ENCODE peak calls at places on chromosomes 16 and 17, in seven cellular contexts. V, E, D, T, W, F and M are unnamed samples.

GRCh38 chr17:44374306-44375195 is 10.9 kb upstream of the FAM171A2 start:
- DNase-seq in V (peak; percentile 85), D (no peak), W (no peak), E (no peak), F (no peak), T (no peak), M (peak; percentile 48)

GRCh38 chr17:2282297-2282873 is 21.2 kb downstream of the SMG6 start:
- DNase-seq in F (peak; percentile 90), E (no peak), W (no peak), V (no peak), T (peak; percentile 57), D (peak; percentile 62), M (no peak)

GRCh38 chr16:48540222-48540900 is 69.6 kb downstream of the N4BP1 start:
- DNase-seq in F (no peak), T (no peak), W (no peak), V (peak; percentile 64), D (no peak), E (no peak), M (no peak)

GRCh38 chr17:79082311-79083190 is 7.9 kb downstream of the ENGASE start:
- DNase-seq in T (peak; percentile 49), E (no peak), V (peak; percentile 90), F (peak; percentile 65), D (no peak), W (no peak), M (no peak)

GRCh38 chr17:2705263-2705662 is 6.3 kb downstream of the CLUH start:
- DNase-seq in F (no peak), V (peak; percentile 60), T (no peak), E (no peak), W (no peak), D (no peak), M (peak; percentile 70)

GRCh38 chr16:66154801-66155200 is 211.7 kb upstream of the CDH5 start:
- DNase-seq in E (no peak), W (no peak), F (peak; percentile 64), V (no peak), D (no peak), T (no peak), M (no peak)

GRCh38 chr17:64187093-64187895 is 57.4 kb upstream of the ERN1 start:
- DNase-seq in T (peak; percentile 83), E (peak; percentile 90), V (no peak), W (no peak), F (no peak), D (no peak), M (no peak)

GRCh38 chr16:57510016-57510871 is 24.0 kb upstream of the DOK4 start:
- DNase-seq in F (no peak), E (no peak), W (no peak), T (no peak), V (no peak), D (no peak), M (no peak)

GRCh38 chr17:75853410-75853809 is 1.7 kb downstream of the WBP2 start:
- DNase-seq in T (no peak), D (no peak), F (peak; percentile 44), V (no peak), E (no peak), W (no peak), M (no peak)

GRCh38 chr17:74754832-74755231 is 6.4 kb downstream of the NHERF1 start:
- DNase-seq in F (no peak), V (no peak), W (no peak), E (no peak), T (peak; percentile 50), D (no peak), M (no peak)

GRCh38 chr16:54930034-54930938 is at the start of gene IRX5:
- DNase-seq in T (peak; percentile 28), V (peak; percentile 94), F (peak; percentile 98), W (peak; percentile 60), D (peak; percentile 95), E (peak; percentile 68), M (peak; percentile 96)

GRCh38 chr16:71761097-71761496 is 36.6 kb upstream of the PHLPP2 start:
- DNase-seq in V (no peak), W (no peak), T (no peak), F (no peak), E (no peak), D (no peak), M (no peak)

GRCh38 chr16:87359121-87359520 is 24.5 kb downstream of the FBXO31 start:
- DNase-seq in F (no peak), E (no peak), T (no peak), W (no peak), V (no peak), D (no peak), M (no peak)

GRCh38 chr17:57247261-57247660 is 9.1 kb upstream of the MSI2 start:
- DNase-seq in V (no peak), W (no peak), E (no peak), F (no peak), D (no peak), T (no peak), M (no peak)

GRCh38 chr17:9217151-9218067 is 196.1 kb downstream of the NTN1 start:
- DNase-seq in W (no peak), E (no peak), T (peak; percentile 33), V (no peak), F (peak; percentile 84), D (no peak), M (peak; percentile 79)

GRCh38 chr17:49703557-49704277 is 4.0 kb downstream of the SLC35B1 start:
- DNase-seq in V (no peak), E (peak; percentile 85), T (peak; percentile 94), W (peak; percentile 18), D (peak; percentile 12), F (peak; percentile 43), M (no peak)

GRCh38 chr17:57617218-57617617 is 127.9 kb downstream of the CCDC182 start:
- DNase-seq in F (no peak), V (no peak), W (no peak), D (no peak), T (no peak), E (no peak), M (no peak)

GRCh38 chr17:35448214-35448898 is at the start of gene SLFN13:
- DNase-seq in W (no peak), E (peak; percentile 66), F (peak; percentile 57), D (peak; percentile 10), T (peak; percentile 87), V (peak; percentile 94), M (peak; percentile 62)

GRCh38 chr17:5822281-5823060 is 238.2 kb upstream of the NLRP1 start:
- DNase-seq in F (no peak), E (no peak), T (no peak), W (no peak), V (no peak), D (no peak), M (no peak)

DNA sequence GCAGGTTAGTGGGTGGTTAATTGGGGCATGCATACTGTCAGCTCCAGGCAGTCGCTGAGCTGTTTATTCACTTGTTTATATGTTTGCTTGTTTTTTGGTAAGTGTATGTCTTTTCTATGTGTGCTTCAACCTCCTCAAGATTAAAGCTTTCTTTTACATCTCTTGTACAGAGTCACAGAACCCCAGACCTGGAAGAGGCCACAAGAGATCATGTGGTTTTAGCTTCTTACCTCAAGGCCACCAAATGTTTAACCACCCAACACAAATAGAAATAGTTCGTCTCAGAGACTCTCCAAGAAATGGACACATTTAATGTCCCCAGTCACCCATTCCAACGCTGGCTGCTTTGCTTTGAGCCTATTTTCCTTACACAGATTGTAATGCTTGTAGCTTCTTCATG is 11.8 kb upstream of the TMEM98 start:
- DNase-seq in E (no peak), F (no peak), T (no peak), D (no peak), W (no peak), V (no peak), M (no peak)
- H3K36me3 ChIP-seq in E (no peaks in the 10 kb centered on the region), F (no peaks in the 10 kb centered on the region), T (no peaks in the 10 kb centered on the region), D (no peaks in the 10 kb centered on the region), W (no peaks in the 10 kb centered on the region), V (no peaks in the 10 kb centered on the region), M (no peaks in the 10 kb centered on the region)

GRCh38 chr17:15382866-15383265 is 41.5 kb upstream of the TEKT3 start:
- DNase-seq in E (no peak), T (peak; percentile 95), V (no peak), F (no peak), W (no peak), D (no peak), M (no peak)

GRCh38 chr17:15385305-15385704 is 43.9 kb upstream of the TEKT3 start:
- DNase-seq in E (no peak), W (no peak), D (no peak), F (no peak), T (no peak), V (no peak), M (no peak)

GRCh38 chr17:15384142-15384803 is 42.9 kb upstream of the TEKT3 start:
- DNase-seq in E (no peak), F (peak; percentile 35), V (no peak), W (no peak), D (no peak), T (no peak), M (no peak)

GRCh38 chr17:15388356-15389046 is 47.1 kb upstream of the TEKT3 start:
- DNase-seq in W (no peak), T (no peak), F (no peak), D (no peak), V (no peak), E (no peak), M (no peak)

GRCh38 chr17:15386083-15386482 is 44.7 kb upstream of the TEKT3 start:
- DNase-seq in V (no peak), F (no peak), D (no peak), E (no peak), W (no peak), T (no peak), M (no peak)
- H3K27me3 ChIP-seq in V (no peaks in the 10 kb centered on the region), F (no peaks in the 10 kb centered on the region), D (peaks cover 4% of the 10 kb centered on the region), E (no peaks in the 10 kb centered on the region), W (no peaks in the 10 kb centered on the region), T (no peaks in the 10 kb centered on the region), M (no peaks in the 10 kb centered on the region)

GRCh38 chr17:55317284-55317683 is 52.5 kb downstream of the HLF start:
- DNase-seq in F (no peak), D (no peak), V (no peak), T (no peak), W (no peak), E (no peak), M (no peak)
- H3K36me3 ChIP-seq in F (no peaks in the 10 kb centered on the region), D (no peaks in the 10 kb centered on the region), V (peaks cover 2% of the 10 kb centered on the region), T (no peaks in the 10 kb centered on the region), W (no peaks in the 10 kb centered on the region), E (peaks cover 2% of the 10 kb centered on the region), M (no peaks in the 10 kb centered on the region)

DNA sequence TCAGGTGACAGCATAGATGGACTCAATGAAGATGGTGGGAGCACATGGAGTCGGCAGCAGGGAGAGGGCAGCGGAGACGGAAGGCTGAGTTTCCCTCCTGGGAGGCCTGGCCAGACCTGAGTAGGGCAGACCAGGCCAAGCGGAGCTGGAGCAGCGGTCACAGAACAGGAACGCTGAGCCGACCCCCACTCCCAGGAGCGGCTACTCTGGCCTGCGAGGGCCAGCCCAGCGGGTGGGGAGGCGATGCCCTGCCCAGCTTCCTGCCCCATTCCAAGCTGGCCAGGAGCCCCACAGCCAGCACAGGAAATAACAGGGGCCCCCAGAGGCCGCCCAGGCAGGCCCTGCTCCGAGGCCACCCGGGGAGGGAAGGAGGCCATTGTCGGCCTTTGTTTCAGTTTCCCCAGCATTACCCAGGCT is 79.8 kb downstream of the ZNF423 start:
- DNase-seq in F (no peak), E (no peak), T (no peak), D (no peak), V (no peak), W (no peak), M (peak; percentile 92)
- H3K27me3 ChIP-seq in F (no peaks in the 10 kb centered on the region), E (no peaks in the 10 kb centered on the region), T (no peaks in the 10 kb centered on the region), D (no peaks in the 10 kb centered on the region), V (no peaks in the 10 kb centered on the region), W (no peaks in the 10 kb centered on the region), M (no peaks in the 10 kb centered on the region)